ENCODE peak calls at places on chromosomes 4 and X, in seven cellular contexts. One of them, this sample, is unnamed.

GRCh38 chr4:145878501-145879435 is 59.9 kb downstream of the ZNF827 start:
- DNase-seq in HCEC 1CT: peak; percentile 45
- DNase-seq in Caco-2: no peak
- DNase-seq in right lobe of liver: no peak
- DNase-seq in head of caudate nucleus: no peak
- DNase-seq in IMR-90: peak; percentile 85
- DNase-seq in sciatic nerve: no peak
- DNase-seq in this sample: no peak

GRCh38 chrX:9897761-9898161 is 69.4 kb upstream of the CLDN34 start:
- DNase-seq in HCEC 1CT: peak; percentile 89
- DNase-seq in Caco-2: no peak
- DNase-seq in right lobe of liver: no peak
- DNase-seq in head of caudate nucleus: no peak
- DNase-seq in IMR-90: peak; percentile 97
- DNase-seq in sciatic nerve: no peak
- DNase-seq in this sample: no peak

GRCh38 chr4:108398326-108398725 is 222.1 kb upstream of the RPL34 start:
- DNase-seq in HCEC 1CT: no peak
- DNase-seq in Caco-2: no peak
- DNase-seq in right lobe of liver: no peak
- DNase-seq in head of caudate nucleus: no peak
- DNase-seq in IMR-90: no peak
- DNase-seq in sciatic nerve: no peak
- DNase-seq in this sample: no peak

GRCh38 chr4:76729991-76730390 is 168.0 kb downstream of the SOWAHB start:
- DNase-seq in HCEC 1CT: no peak
- DNase-seq in Caco-2: no peak
- DNase-seq in right lobe of liver: no peak
- DNase-seq in head of caudate nucleus: no peak
- DNase-seq in IMR-90: peak; percentile 38
- DNase-seq in sciatic nerve: no peak
- DNase-seq in this sample: no peak

GRCh38 chr4:114649908-114650307 is 51.3 kb downstream of the UGT8 start:
- DNase-seq in HCEC 1CT: no peak
- DNase-seq in Caco-2: no peak
- DNase-seq in right lobe of liver: no peak
- DNase-seq in head of caudate nucleus: no peak
- DNase-seq in IMR-90: no peak
- DNase-seq in sciatic nerve: no peak
- DNase-seq in this sample: no peak

GRCh38 chrX:88853925-88854324 is 106.9 kb downstream of the CPXCR1 start:
- DNase-seq in HCEC 1CT: no peak
- DNase-seq in Caco-2: no peak
- DNase-seq in right lobe of liver: no peak
- DNase-seq in head of caudate nucleus: no peak
- DNase-seq in IMR-90: no peak
- DNase-seq in sciatic nerve: no peak
- DNase-seq in this sample: no peak

GRCh38 chrX:88560673-88561330 is 186.2 kb upstream of the CPXCR1 start:
- DNase-seq in HCEC 1CT: no peak
- DNase-seq in Caco-2: peak; percentile 49
- DNase-seq in right lobe of liver: no peak
- DNase-seq in head of caudate nucleus: no peak
- DNase-seq in IMR-90: no peak
- DNase-seq in sciatic nerve: no peak
- DNase-seq in this sample: no peak

GRCh38 chr4:65665951-65666523 is 4.3 kb downstream of the EPHA5 start:
- DNase-seq in HCEC 1CT: peak; percentile 50
- DNase-seq in Caco-2: no peak
- DNase-seq in right lobe of liver: no peak
- DNase-seq in head of caudate nucleus: no peak
- DNase-seq in IMR-90: no peak
- DNase-seq in sciatic nerve: no peak
- DNase-seq in this sample: no peak

GRCh38 chrX:12994321-12994720 is 19.4 kb downstream of the TMSB4X start:
- DNase-seq in HCEC 1CT: no peak
- DNase-seq in Caco-2: no peak
- DNase-seq in right lobe of liver: no peak
- DNase-seq in head of caudate nucleus: no peak
- DNase-seq in IMR-90: no peak
- DNase-seq in sciatic nerve: no peak
- DNase-seq in this sample: no peak

GRCh38 chr4:185774076-185774731 is 37.8 kb downstream of the SORBS2 start:
- DNase-seq in HCEC 1CT: no peak
- DNase-seq in Caco-2: no peak
- DNase-seq in right lobe of liver: peak; percentile 42
- DNase-seq in head of caudate nucleus: no peak
- DNase-seq in IMR-90: no peak
- DNase-seq in sciatic nerve: no peak
- DNase-seq in this sample: no peak

GRCh38 chr4:108762559-108763225 is at the start of gene ETNPPL:
- DNase-seq in HCEC 1CT: no peak
- DNase-seq in Caco-2: no peak
- DNase-seq in right lobe of liver: peak; percentile 91
- DNase-seq in head of caudate nucleus: peak; percentile 29
- DNase-seq in IMR-90: no peak
- DNase-seq in sciatic nerve: no peak
- DNase-seq in this sample: peak; percentile 2

GRCh38 chrX:110722135-110722534 is 73.5 kb downstream of the CHRDL1 start:
- DNase-seq in HCEC 1CT: no peak
- DNase-seq in Caco-2: no peak
- DNase-seq in right lobe of liver: no peak
- DNase-seq in head of caudate nucleus: no peak
- DNase-seq in IMR-90: no peak
- DNase-seq in sciatic nerve: no peak
- DNase-seq in this sample: no peak

GRCh38 chr4:915595-915994 is 16.5 kb downstream of the GAK start:
- DNase-seq in HCEC 1CT: no peak
- DNase-seq in Caco-2: no peak
- DNase-seq in right lobe of liver: peak; percentile 3
- DNase-seq in head of caudate nucleus: no peak
- DNase-seq in IMR-90: peak; percentile 31
- DNase-seq in sciatic nerve: peak; percentile 55
- DNase-seq in this sample: no peak

GRCh38 chrX:35726176-35726575 is 72.0 kb upstream of the MAGEB16 start:
- DNase-seq in HCEC 1CT: no peak
- DNase-seq in Caco-2: no peak
- DNase-seq in right lobe of liver: no peak
- DNase-seq in head of caudate nucleus: no peak
- DNase-seq in IMR-90: peak; percentile 3
- DNase-seq in sciatic nerve: no peak
- DNase-seq in this sample: no peak

GRCh38 chrX:133913658-133914388 is 71.6 kb downstream of the GPC3 start:
- DNase-seq in HCEC 1CT: no peak
- DNase-seq in Caco-2: no peak
- DNase-seq in right lobe of liver: no peak
- DNase-seq in head of caudate nucleus: no peak
- DNase-seq in IMR-90: no peak
- DNase-seq in sciatic nerve: no peak
- DNase-seq in this sample: no peak

GRCh38 chrX:133544105-133544504 is 128.8 kb upstream of the GPC4 start:
- DNase-seq in HCEC 1CT: no peak
- DNase-seq in Caco-2: peak; percentile 31
- DNase-seq in right lobe of liver: no peak
- DNase-seq in head of caudate nucleus: no peak
- DNase-seq in IMR-90: peak; percentile 7
- DNase-seq in sciatic nerve: no peak
- DNase-seq in this sample: no peak

This sample was measured in mucosa of descending colon.